ENCODE peak calls at places on chromosomes 5 and 9, in six cellular contexts. M is endothelial cell of umbilical vein, V is astrocyte, K is MM.1S, G is neural progenitor cell, S is PC-3. J is an unnamed sample.

GRCh38 chr5:179261301-179262125 is 83.7 kb downstream of the ADAMTS2 start:
- DNase-seq in S (peak; percentile 3), V (no peak), M (no peak), G (peak; percentile 90), K (no peak), J (no peak)

GRCh38 chr9:101462558-101462957 is 27.0 kb upstream of the ALDOB start:
- DNase-seq in G (peak; percentile 27), M (peak; percentile 12), K (no peak), S (no peak), V (peak; percentile 61), J (peak; percentile 23)

GRCh38 chr5:55081541-55081940 is 20.9 kb upstream of the GZMA start:
- DNase-seq in S (no peak), G (no peak), K (no peak), M (no peak), V (no peak), J (no peak)

GRCh38 chr5:12385095-12385494 is 480.8 kb upstream of the CTNND2 start:
- DNase-seq in S (peak; percentile 8), K (no peak), M (no peak), G (no peak), V (no peak), J (no peak)

GRCh38 chr5:150672237-150672883 is 11.3 kb downstream of the MYOZ3 start:
- DNase-seq in V (no peak), S (peak; percentile 24), G (peak; percentile 65), K (no peak), M (peak; percentile 47), J (peak; percentile 52)

GRCh38 chr9:90827181-90827866 is 25.7 kb downstream of the SYK start:
- DNase-seq in K (no peak), M (no peak), S (no peak), G (no peak), V (no peak), J (no peak)

GRCh38 chr9:129853614-129854013 is 18.4 kb downstream of the USP20 start:
- DNase-seq in G (no peak), S (no peak), M (no peak), K (no peak), V (no peak), J (no peak)

GRCh38 chr9:79973627-79974026 is 401.9 kb downstream of the TLE4 start:
- DNase-seq in M (no peak), K (no peak), G (no peak), V (no peak), S (no peak), J (no peak)

GRCh38 chr5:58751222-58751621 is 168.3 kb downstream of the RAB3C start:
- DNase-seq in K (no peak), G (no peak), V (peak; percentile 16), M (peak; percentile 82), S (peak; percentile 52), J (peak; percentile 80)

GRCh38 chr9:88197016-88197415 is 58.7 kb upstream of the SPATA31C2 start:
- DNase-seq in G (no peak), K (no peak), V (peak; percentile 77), S (peak; percentile 53), M (no peak), J (peak; percentile 96)

GRCh38 chr9:84212982-84213381 is 127.6 kb downstream of the SLC28A3 start:
- DNase-seq in M (no peak), V (no peak), K (no peak), G (no peak), S (no peak), J (no peak)

GRCh38 chr5:171242521-171242920 is 66.5 kb upstream of the TLX3 start:
- DNase-seq in M (no peak), K (no peak), G (no peak), S (no peak), V (no peak), J (no peak)

GRCh38 chr9:135253305-135254004 is 166.0 kb downstream of the OLFM1 start:
- DNase-seq in K (no peak), S (no peak), G (peak; percentile 68), V (no peak), M (no peak), J (no peak)

GRCh38 chr9:82073551-82073950 is 85.0 kb downstream of the SPATA31D1 start:
- DNase-seq in K (no peak), M (no peak), V (no peak), S (no peak), G (no peak), J (no peak)
- TF ChIP-seq CTCF in K (no peak), M (no peak), V (no peak), S (no peak), G (no peak), J (no peak)

DNA sequence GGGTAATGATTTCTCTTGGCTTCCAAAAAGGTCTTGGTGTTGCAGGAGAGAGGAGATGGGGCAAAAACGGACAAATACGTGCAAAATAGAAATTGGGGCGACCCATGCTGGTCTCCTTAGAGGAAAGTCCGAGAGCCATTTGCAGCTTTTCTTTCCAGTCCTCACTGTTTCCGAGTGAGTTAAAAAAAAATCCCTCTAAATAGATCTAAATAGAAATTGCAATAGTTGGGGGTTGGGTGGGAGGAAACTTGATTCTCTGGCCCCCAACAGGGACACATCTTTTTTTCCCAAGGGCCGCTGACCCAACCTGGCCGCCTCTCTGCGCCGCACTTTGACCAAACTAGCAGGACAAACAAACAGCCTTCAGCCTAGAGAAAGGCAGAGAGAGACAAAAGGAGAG is 2.8 kb upstream of the NKX2-5 start:
- DNase-seq in G (peak; percentile 51), M (no peak), K (no peak), V (no peak), S (no peak), J (no peak)
- TF ChIP-seq EZH2 in G (no peak), M (no peak), K (no peak), V (no peak), S (no peak), J (no peak)

GRCh38 chr5:124461110-124461509 is 285.3 kb downstream of the ZNF608 start:
- DNase-seq in G (no peak), K (no peak), V (no peak), M (no peak), S (no peak), J (no peak)

GRCh38 chr5:124460666-124461065 is 285.8 kb downstream of the ZNF608 start:
- DNase-seq in K (no peak), S (no peak), G (no peak), V (no peak), M (no peak), J (no peak)

GRCh38 chr5:124460000-124460399 is 286.4 kb downstream of the ZNF608 start:
- DNase-seq in K (no peak), S (no peak), M (no peak), G (no peak), V (no peak), J (no peak)

GRCh38 chr5:124463840-124464239 is 282.6 kb downstream of the ZNF608 start:
- DNase-seq in V (peak; percentile 18), M (no peak), G (no peak), S (no peak), K (no peak), J (no peak)

GRCh38 chr5:124461857-124462423 is 284.5 kb downstream of the ZNF608 start:
- DNase-seq in V (no peak), M (no peak), G (peak; percentile 57), K (no peak), S (no peak), J (no peak)
- H3K9me3 ChIP-seq in V (peaks cover 11% of the 10 kb centered on the region), M (no peaks in the 10 kb centered on the region), G (no peaks in the 10 kb centered on the region), K (no peaks in the 10 kb centered on the region), S (no peaks in the 10 kb centered on the region), J (no peaks in the 10 kb centered on the region)

DNA sequence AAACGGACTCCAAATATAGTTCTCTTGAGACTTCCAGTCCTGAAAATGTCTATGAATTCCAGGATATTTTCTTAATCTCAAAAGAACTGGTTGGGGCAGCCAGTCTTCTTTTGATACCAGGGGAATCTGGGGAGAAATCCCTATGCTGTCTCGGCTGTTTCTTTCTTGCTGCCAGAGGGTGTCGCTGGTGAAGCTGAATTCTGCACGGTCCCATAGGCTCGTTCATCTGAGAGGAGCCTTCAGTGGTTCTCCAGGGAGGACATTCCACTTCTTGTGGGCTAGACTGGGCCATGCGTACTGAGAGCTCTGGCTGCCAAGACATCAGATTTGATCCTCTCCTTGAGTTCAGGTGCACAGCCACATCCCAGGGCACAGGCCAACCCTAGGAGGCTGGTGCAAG is 155.0 kb upstream of the CLINT1 start:
- DNase-seq in G (peak; percentile 63), K (peak; percentile 20), M (peak; percentile 29), V (peak; percentile 42), S (peak; percentile 77), J (peak; percentile 50)
- TF ChIP-seq CTCF in G (peak; percentile 65), K (peak; percentile 55), M (peak; percentile 26), V (peak; percentile 27), S (peak; percentile 97), J (peak; percentile 64)

DNA sequence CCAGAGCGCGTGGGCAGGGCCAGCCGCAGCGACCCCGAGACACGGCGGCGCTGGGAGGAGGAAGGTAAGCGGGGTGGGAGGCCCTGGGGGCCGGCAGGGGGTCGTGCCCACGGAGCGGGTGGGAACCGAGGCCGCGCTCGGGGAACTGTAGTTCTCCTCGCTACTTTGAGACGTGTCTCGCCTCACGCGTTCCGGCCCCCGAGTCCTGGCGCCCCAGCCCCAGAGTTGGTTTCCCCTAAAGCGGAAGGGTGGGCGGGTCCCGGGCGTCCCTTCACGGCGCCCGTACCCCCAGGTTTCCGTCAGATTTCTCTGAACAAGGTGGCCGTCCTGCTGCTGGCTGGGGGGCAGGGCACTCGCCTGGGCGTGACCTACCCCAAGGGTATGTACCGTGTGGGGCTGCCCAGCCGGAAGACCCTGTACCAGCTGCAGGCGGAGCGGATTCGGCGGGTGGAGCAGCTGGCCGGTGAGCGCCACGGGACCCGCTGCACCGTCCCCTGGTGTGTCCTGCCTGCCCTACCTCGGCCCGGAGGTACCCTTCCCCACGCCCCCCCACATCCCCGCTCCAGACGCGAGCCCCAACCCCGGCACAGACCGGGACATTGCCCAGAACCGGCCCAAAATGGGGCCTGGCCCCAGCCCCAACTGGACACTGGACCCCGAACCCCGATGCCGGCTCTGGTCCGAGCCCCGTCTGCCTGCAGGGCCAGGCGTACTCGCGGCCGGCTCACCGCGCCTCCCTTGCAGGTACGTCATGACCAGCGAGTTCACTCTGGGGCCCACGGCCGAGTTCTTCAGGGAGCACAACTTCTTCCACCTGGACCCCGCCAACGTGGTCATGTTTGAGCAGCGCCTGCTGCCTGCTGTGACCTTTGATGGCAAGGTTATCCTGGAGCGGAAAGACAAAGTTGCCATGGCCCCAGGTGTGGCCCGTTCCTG is 709 bp downstream of the UAP1L1 start:
- DNase-seq in K (peak; percentile 13), M (peak; percentile 12), G (peak; percentile 44), S (no peak), V (no peak), J (no peak)
- TF ChIP-seq EZH2 in K (no peak), M (no peak), G (peak; percentile 99), S (no peak), V (no peak), J (no peak)

DNA sequence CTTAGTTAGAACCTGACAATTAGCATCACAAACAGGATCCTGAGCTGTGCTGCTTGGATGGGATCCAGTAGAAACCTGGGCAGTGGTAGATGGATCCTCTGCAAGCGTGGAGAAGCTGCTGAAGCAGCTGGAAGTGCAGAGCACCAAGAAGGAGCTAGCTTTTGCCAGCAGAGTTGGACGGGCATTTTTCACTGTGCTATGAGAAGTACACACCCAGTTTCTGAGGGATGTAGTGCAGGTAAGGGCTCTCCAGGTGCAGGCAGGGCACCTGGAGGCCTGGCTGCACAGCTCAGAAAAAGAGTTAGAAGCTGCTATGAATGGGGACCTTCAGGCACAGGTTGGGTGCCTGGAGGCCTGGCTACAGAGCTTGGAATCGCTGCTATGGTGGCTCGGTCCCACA is 623.9 kb upstream of the NUDT12 start:
- DNase-seq in V (no peak), G (no peak), M (no peak), S (no peak), K (no peak), J (no peak)
- H3K9me3 ChIP-seq in V (peaks cover 6% of the 10 kb centered on the region), G (no peaks in the 10 kb centered on the region), M (no peaks in the 10 kb centered on the region), S (peaks cover 3% of the 10 kb centered on the region), K (no peaks in the 10 kb centered on the region), J (peaks cover 20% of the 10 kb centered on the region)

J was measured in A673.